ENCODE peak calls at places on chromosomes 16 and 17, in six cellular contexts. J is pancreas, Y is AG04450, C is glutamatergic neuron, G is tibial nerve, V is lower leg skin. Z is an unnamed sample.

GRCh38 chr16:21645261-21645721 is 7.1 kb downstream of the IGSF6 start:
- DNase-seq in J (no peak), Y (no peak), C (no peak), G (no peak), V (no peak), Z (no peak)

GRCh38 chr16:85767569-85767968 is 16.7 kb upstream of the C16orf74 start:
- DNase-seq in J (no peak), Y (peak; percentile 52), C (no peak), G (no peak), V (no peak), Z (no peak)

GRCh38 chr17:66673668-66674276 is 161.1 kb upstream of the CACNG5 start:
- DNase-seq in J (peak; percentile 25), Y (peak; percentile 39), C (peak; percentile 56), G (peak; percentile 74), V (peak; percentile 81), Z (no peak)

GRCh38 chr16:10878644-10879498 is 1.9 kb downstream of the CIITA start:
- DNase-seq in J (peak; percentile 60), Y (no peak), C (peak; percentile 31), G (peak; percentile 36), V (peak; percentile 88), Z (no peak)

GRCh38 chr16:1580956-1581355 is 30.9 kb downstream of the IFT140 start:
- DNase-seq in J (no peak), Y (no peak), C (no peak), G (no peak), V (no peak), Z (no peak)

GRCh38 chr17:80449194-80449929 is 27.0 kb downstream of the NPTX1 start:
- DNase-seq in J (no peak), Y (no peak), C (no peak), G (no peak), V (no peak), Z (no peak)

GRCh38 chr16:880471-881171 is 80.1 kb upstream of the GNG13 start:
- DNase-seq in J (no peak), Y (no peak), C (no peak), G (no peak), V (no peak), Z (no peak)

GRCh38 chr17:69809331-69809730 is 265.7 kb upstream of the KCNJ16 start:
- DNase-seq in J (no peak), Y (no peak), C (no peak), G (no peak), V (no peak), Z (no peak)

GRCh38 chr16:27867122-27868110 is 196.1 kb downstream of the GSG1L start:
- DNase-seq in J (peak; percentile 22), Y (peak; percentile 8), C (peak; percentile 67), G (no peak), V (no peak), Z (peak; percentile 23)

GRCh38 chr17:69123626-69124025 is 18.1 kb downstream of the ABCA6 start:
- DNase-seq in J (no peak), Y (no peak), C (no peak), G (no peak), V (no peak), Z (no peak)

GRCh38 chr17:42016411-42016831 is 818 bp downstream of the DNAJC7 start:
- DNase-seq in J (no peak), Y (no peak), C (no peak), G (no peak), V (no peak), Z (no peak)

GRCh38 chr16:69116911-69117310 is 11.5 kb downstream of the HAS3 start:
- DNase-seq in J (no peak), Y (no peak), C (no peak), G (no peak), V (peak; percentile 25), Z (no peak)

GRCh38 chr17:69084911-69085310 is 24.2 kb upstream of the ABCA9 start:
- DNase-seq in J (no peak), Y (no peak), C (peak; percentile 42), G (no peak), V (no peak), Z (no peak)

GRCh38 chr17:82065193-82065637 is 389 bp downstream of the DUS1L start:
- DNase-seq in J (no peak), Y (no peak), C (no peak), G (no peak), V (no peak), Z (no peak)

GRCh38 chr17:60039509-60040442 is 38.9 kb downstream of the HEATR6 start:
- DNase-seq in J (no peak), Y (no peak), C (no peak), G (no peak), V (no peak), Z (no peak)

GRCh38 chr17:21124096-21124495 is 2.7 kb upstream of the DHRS7B start:
- DNase-seq in J (no peak), Y (no peak), C (no peak), G (no peak), V (no peak), Z (no peak)

GRCh38 chr16:11735801-11736200 is 6.9 kb downstream of the TXNDC11 start:
- DNase-seq in J (no peak), Y (no peak), C (no peak), G (no peak), V (peak; percentile 37), Z (no peak)

GRCh38 chr17:31608659-31609254 is 217.3 kb downstream of the RAB11FIP4 start:
- DNase-seq in J (no peak), Y (no peak), C (no peak), G (no peak), V (peak; percentile 20), Z (no peak)

GRCh38 chr16:31093132-31093703 is 1.4 kb downstream of the VKORC1 start:
- DNase-seq in J (no peak), Y (no peak), C (peak; percentile 68), G (no peak), V (no peak), Z (no peak)

GRCh38 chr16:47377156-47377555 is 83.7 kb downstream of the ITFG1 start:
- DNase-seq in J (no peak), Y (peak; percentile 30), C (no peak), G (no peak), V (no peak), Z (no peak)

GRCh38 chr17:68539536-68540469 is 27.6 kb downstream of the PRKAR1A start:
- DNase-seq in J (no peak), Y (no peak), C (no peak), G (peak; percentile 48), V (no peak), Z (no peak)

GRCh38 chr17:64164592-64165285 is 34.8 kb upstream of the ERN1 start:
- DNase-seq in J (no peak), Y (no peak), C (no peak), G (no peak), V (peak; percentile 42), Z (no peak)

GRCh38 chr16:21302454-21302853 is 24.4 kb upstream of the CRYM start:
- DNase-seq in J (no peak), Y (no peak), C (no peak), G (no peak), V (no peak), Z (no peak)

GRCh38 chr16:85204242-85205010 is 92.2 kb upstream of the CIBAR2 start:
- DNase-seq in J (no peak), Y (peak; percentile 79), C (no peak), G (no peak), V (no peak), Z (peak; percentile 50)

GRCh38 chr17:72234951-72235350 is 114.1 kb downstream of the SOX9 start:
- DNase-seq in J (no peak), Y (no peak), C (no peak), G (no peak), V (peak; percentile 60), Z (no peak)

GRCh38 chr16:450800-451512 is 25.5 kb downstream of the RAB11FIP3 start:
- DNase-seq in J (no peak), Y (no peak), C (no peak), G (no peak), V (no peak), Z (no peak)

GRCh38 chr17:50380369-50381259 is 7.6 kb downstream of the EME1 start:
- DNase-seq in J (no peak), Y (no peak), C (no peak), G (no peak), V (no peak), Z (no peak)

GRCh38 chr17:36511216-36511615 is 23.5 kb downstream of the MYO19 start:
- DNase-seq in J (no peak), Y (no peak), C (no peak), G (no peak), V (peak; percentile 78), Z (no peak)

GRCh38 chr16:30567991-30568638 is 3.4 kb downstream of the ZNF688 start:
- DNase-seq in J (no peak), Y (peak; percentile 33), C (no peak), G (no peak), V (no peak), Z (peak; percentile 38)

GRCh38 chr16:3123986-3124886 is 10.6 kb upstream of the ZNF213 start:
- DNase-seq in J (peak; percentile 96), Y (peak; percentile 74), C (peak; percentile 100), G (peak; percentile 97), V (peak; percentile 99), Z (peak; percentile 79)
- TF ChIP-seq CTCF in J (no peak), Y (peak; percentile 31), C (peak; percentile 14), G (peak; percentile 19), V (no peak), Z (peak; percentile 36)

GRCh38 chr17:11264183-11264871 is 23.3 kb downstream of the SHISA6 start:
- DNase-seq in J (no peak), Y (no peak), C (no peak), G (no peak), V (no peak), Z (no peak)
- TF ChIP-seq CTCF in J (no peak), Y (no peak), C (peak; percentile 69), G (no peak), V (no peak), Z (no peak)

GRCh38 chr16:4270091-4270490 is 2.7 kb downstream of the TFAP4 start:
- DNase-seq in J (peak; percentile 56), Y (no peak), C (no peak), G (no peak), V (no peak), Z (no peak)

GRCh38 chr16:4271176-4272113 is 1.4 kb downstream of the TFAP4 start:
- DNase-seq in J (peak; percentile 95), Y (peak; percentile 76), C (peak; percentile 94), G (peak; percentile 82), V (peak; percentile 98), Z (peak; percentile 70)

GRCh38 chr16:4272114-4272954 is 489 bp downstream of the TFAP4 start:
- DNase-seq in J (peak; percentile 71), Y (no peak), C (peak; percentile 55), G (no peak), V (peak; percentile 92), Z (no peak)

GRCh38 chr16:4273858-4274291 is 1.1 kb upstream of the TFAP4 start:
- DNase-seq in J (peak; percentile 47), Y (no peak), C (peak; percentile 74), G (no peak), V (peak; percentile 90), Z (no peak)

GRCh38 chr16:4270595-4270994 is 2.2 kb downstream of the TFAP4 start:
- DNase-seq in J (no peak), Y (no peak), C (no peak), G (no peak), V (no peak), Z (no peak)
- TF ChIP-seq CTCF in J (no peak), Y (no peak), C (no peak), G (no peak), V (no peak), Z (no peak)

DNA sequence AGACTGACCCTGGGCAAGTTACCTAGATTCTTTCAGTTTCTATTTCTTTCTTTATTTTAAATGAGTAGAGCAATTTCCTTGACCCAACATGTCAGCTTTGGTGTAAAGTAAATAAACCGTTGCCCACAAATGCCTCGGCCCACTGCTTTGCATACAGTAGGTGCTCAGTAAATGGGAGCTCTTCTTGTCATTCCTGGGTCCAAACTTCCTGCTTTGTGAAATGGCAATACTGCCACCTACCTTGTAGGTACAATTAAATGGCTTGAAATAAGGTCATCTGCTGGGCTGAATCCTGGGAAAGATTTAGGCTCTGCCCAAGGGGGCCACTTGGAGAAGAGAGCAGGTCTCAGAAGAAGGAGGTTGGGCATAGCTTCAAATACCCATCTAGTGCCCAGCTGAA is 253.0 kb downstream of the HS3ST3B1 start:
- DNase-seq in J (no peak), Y (no peak), C (no peak), G (no peak), V (no peak), Z (no peak)
- TF ChIP-seq CTCF in J (no peak), Y (no peak), C (no peak), G (no peak), V (no peak), Z (no peak)